ENCODE peak calls at places on chromosomes 4 and X, in four cellular contexts. U is brain microvascular endothelial cell, P is colonic mucosa, D is GM23338. L is an unnamed sample.

GRCh38 chr4:166021617-166022016 is 148.6 kb downstream of the TLL1 start:
- DNase-seq in U (no peak), P (no peak), D (no peak), L (no peak)

GRCh38 chr4:58600290-58600689 is 1490.1 kb upstream of the IGFBP7 start:
- DNase-seq in P (no peak), U (no peak), D (peak), L (no peak)

GRCh38 chr4:185538806-185539205 is 3.5 kb upstream of the PDLIM3 start:
- DNase-seq in U (no peak), D (no peak), P (no peak), L (no peak)

GRCh38 chrX:133698298-133698697 is 283.0 kb upstream of the GPC4 start:
- DNase-seq in U (peak), D (peak), P (no peak), L (no peak)

GRCh38 chrX:8813036-8813435 is 11.9 kb upstream of the FAM9A start:
- DNase-seq in D (no peak), U (no peak), P (no peak), L (no peak)

GRCh38 chr4:48910511-48910910 is 3.9 kb upstream of the OCIAD2 start:
- DNase-seq in U (no peak), P (no peak), D (no peak), L (no peak)

GRCh38 chr4:121706595-121707021 is 9.8 kb upstream of the ANXA5 start:
- DNase-seq in P (no peak), U (peak), D (no peak), L (no peak)

GRCh38 chr4:73867783-73868182 is 1.4 kb upstream of the CXCL1 start:
- DNase-seq in U (no peak), P (peak), D (peak), L (no peak)

GRCh38 chr4:125390126-125390525 is 75.4 kb downstream of the FAT4 start:
- DNase-seq in P (no peak), D (no peak), U (peak), L (peak)

GRCh38 chr4:26206339-26206738 is 114.5 kb upstream of the RBPJ start:
- DNase-seq in P (no peak), D (no peak), U (peak), L (peak)

GRCh38 chr4:113179091-113179490 is 129.6 kb downstream of the ANK2 start:
- DNase-seq in U (no peak), D (no peak), P (no peak), L (no peak)

GRCh38 chr4:79042079-79042674 is 102.9 kb upstream of the PAQR3 start:
- DNase-seq in P (peak), U (peak), D (peak), L (no peak)

GRCh38 chrX:119406739-119407138 is 7.6 kb downstream of the SLC25A43 start:
- DNase-seq in U (no peak), D (no peak), P (no peak), L (no peak)

GRCh38 chrX:134545524-134545923 is 85.6 kb downstream of the HPRT1 start:
- DNase-seq in P (no peak), U (no peak), D (peak), L (no peak)

GRCh38 chr4:85369703-85370380 is 105.1 kb upstream of the ARHGAP24 start:
- DNase-seq in D (no peak), U (no peak), P (no peak), L (no peak)
- TF ChIP-seq CTCF in D (no peak), U (peak), P (no peak), L (no peak)

DNA sequence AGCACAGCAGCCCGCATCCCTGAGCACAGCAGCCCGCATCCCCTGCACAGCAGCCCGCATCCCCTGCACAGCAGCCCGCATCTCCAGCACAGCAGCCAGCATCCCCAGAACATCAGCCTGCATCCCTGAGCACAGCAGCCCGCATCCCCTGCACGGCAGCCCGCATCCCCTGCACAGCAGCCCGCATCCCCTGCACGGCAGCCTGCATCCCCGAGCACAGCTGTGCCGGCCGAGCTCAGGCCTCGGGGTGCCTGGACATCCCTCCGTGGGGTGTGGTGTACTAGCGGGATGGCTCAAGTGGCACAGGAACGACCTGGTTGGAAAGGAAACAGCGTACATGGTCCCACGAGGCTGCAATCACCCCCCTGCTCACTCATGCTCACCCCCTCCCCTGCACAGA is 26.8 kb downstream of the ABLIM2 start:
- DNase-seq in D (no peak), P (no peak), U (no peak), L (no peak)
- H3K4me3 ChIP-seq in D (no peak), P (no peak), U (no peak), L (no peak)

GRCh38 chr4:41405464-41405863 is 132.5 kb upstream of the LIMCH1 start:
- DNase-seq in U (no peak), P (no peak), D (no peak), L (no peak)
- TF ChIP-seq CTCF in U (no peak), P (no peak), D (no peak), L (no peak)

GRCh38 chrX:15475021-15475420 is 18.1 kb downstream of the PIR start:
- DNase-seq in D (no peak), P (no peak), U (no peak), L (no peak)
- H3K4me3 ChIP-seq in D (no peak), P (no peak), U (no peak), L (no peak)

GRCh38 chr4:89754531-89754930 is 82.4 kb downstream of the SNCA start:
- DNase-seq in D (no peak), U (no peak), P (no peak), L (no peak)

GRCh38 chr4:89753601-89754066 is 83.3 kb downstream of the SNCA start:
- DNase-seq in D (no peak), P (no peak), U (peak), L (peak)

GRCh38 chr4:89757154-89757723 is 79.7 kb downstream of the SNCA start:
- DNase-seq in D (no peak), U (no peak), P (no peak), L (no peak)

GRCh38 chr4:89752932-89753598 is 83.9 kb downstream of the SNCA start:
- DNase-seq in U (peak), P (no peak), D (no peak), L (peak)

GRCh38 chr4:89755210-89755609 is 81.8 kb downstream of the SNCA start:
- DNase-seq in U (no peak), D (peak), P (no peak), L (no peak)
- TF ChIP-seq CTCF in U (no peak), D (no peak), P (no peak), L (no peak)

GRCh38 chrX:84322083-84322827 is 134.3 kb upstream of the RPS6KA6 start:
- DNase-seq in U (no peak), D (no peak), P (no peak), L (no peak)
- H3K4me3 ChIP-seq in U (no peak), D (no peak), P (no peak), L (no peak)

L was measured in BJ.